ENCODE peak calls at places on chromosomes 1 and 21, in ten cellular contexts. F, A, N, D, S, C, L, E, G and T are unnamed samples.
A peak's percentile ranks its signal among the peaks of the same experiment; 100 is the strongest.

GRCh38 chr1:210233216-210233494 is 559 bp downstream of the SERTAD4 start:
- DNase-seq in F (no peak), A (no peak), N (no peak), D (no peak), S (no peak), C (no peak), L (peak; percentile 27), E (no peak), G (no peak), T (no peak)

GRCh38 chr1:235648954-235649721 is 446 bp downstream of the GNG4 start:
- DNase-seq in F (no peak), A (peak; percentile 52), N (peak; percentile 68), D (peak; percentile 63), S (no peak), C (peak; percentile 36), L (peak; percentile 72), E (peak; percentile 58), G (peak; percentile 40), T (peak; percentile 20)

GRCh38 chr21:43338951-43339350 is 88.0 kb downstream of the SIK1 start:
- DNase-seq in F (no peak), A (no peak), N (no peak), D (peak; percentile 41), S (no peak), C (no peak), L (no peak), E (no peak), G (no peak), T (no peak)

GRCh38 chr1:99277066-99277465 is 12.8 kb downstream of the PLPPR4 start:
- DNase-seq in F (no peak), A (no peak), N (no peak), D (no peak), S (no peak), C (no peak), L (no peak), E (no peak), G (no peak), T (no peak)

GRCh38 chr1:226674892-226675719 is 64.0 kb downstream of the ITPKB start:
- DNase-seq in F (no peak), A (no peak), N (no peak), D (no peak), S (no peak), C (peak; percentile 68), L (peak; percentile 36), E (peak; percentile 25), G (no peak), T (peak; percentile 93)

GRCh38 chr21:28459193-28459592 is 533.5 kb downstream of the LTN1 start:
- DNase-seq in F (no peak), A (no peak), N (no peak), D (no peak), S (no peak), C (no peak), L (no peak), E (peak; percentile 42), G (no peak), T (no peak)

GRCh38 chr1:42157667-42158066 is 4.5 kb downstream of the GUCA2B start:
- DNase-seq in F (no peak), A (no peak), N (no peak), D (no peak), S (no peak), C (no peak), L (no peak), E (no peak), G (no peak), T (no peak)

GRCh38 chr1:234927312-234927967 is 201.2 kb downstream of the TOMM20 start:
- DNase-seq in F (no peak), A (no peak), N (no peak), D (no peak), S (no peak), C (no peak), L (no peak), E (no peak), G (no peak), T (no peak)

GRCh38 chr21:33206771-33207290 is 22.9 kb upstream of the IFNAR2 start:
- DNase-seq in F (no peak), A (no peak), N (no peak), D (no peak), S (no peak), C (no peak), L (no peak), E (no peak), G (no peak), T (no peak)

GRCh38 chr1:33269621-33270020 is 13.3 kb downstream of the ZNF362 start:
- DNase-seq in F (no peak), A (no peak), N (no peak), D (no peak), S (no peak), C (no peak), L (no peak), E (no peak), G (no peak), T (no peak)

GRCh38 chr1:233172201-233172600 is 123.3 kb downstream of the PCNX2 start:
- DNase-seq in F (no peak), A (no peak), N (peak; percentile 29), D (peak; percentile 72), S (no peak), C (no peak), L (no peak), E (peak; percentile 67), G (no peak), T (no peak)

GRCh38 chr1:56050911-56051310 is 528.5 kb downstream of the PLPP3 start:
- DNase-seq in F (no peak), A (no peak), N (peak; percentile 51), D (no peak), S (no peak), C (no peak), L (no peak), E (no peak), G (no peak), T (no peak)
- TF ChIP-seq CTCF in F (no peak), A (no peak), N (no peak), D (no peak), S (no peak), C (no peak), L (no peak), E (no peak), G (no peak), T (no peak)

GRCh38 chr1:156095906-156096508 is 13.7 kb upstream of the MEX3A start:
- DNase-seq in F (no peak), A (peak; percentile 55), N (no peak), D (no peak), S (no peak), C (no peak), L (no peak), E (no peak), G (peak; percentile 52), T (no peak)
- TF ChIP-seq CTCF in F (no peak), A (peak; percentile 36), N (no peak), D (no peak), S (no peak), C (no peak), L (no peak), E (no peak), G (no peak), T (no peak)

DNA sequence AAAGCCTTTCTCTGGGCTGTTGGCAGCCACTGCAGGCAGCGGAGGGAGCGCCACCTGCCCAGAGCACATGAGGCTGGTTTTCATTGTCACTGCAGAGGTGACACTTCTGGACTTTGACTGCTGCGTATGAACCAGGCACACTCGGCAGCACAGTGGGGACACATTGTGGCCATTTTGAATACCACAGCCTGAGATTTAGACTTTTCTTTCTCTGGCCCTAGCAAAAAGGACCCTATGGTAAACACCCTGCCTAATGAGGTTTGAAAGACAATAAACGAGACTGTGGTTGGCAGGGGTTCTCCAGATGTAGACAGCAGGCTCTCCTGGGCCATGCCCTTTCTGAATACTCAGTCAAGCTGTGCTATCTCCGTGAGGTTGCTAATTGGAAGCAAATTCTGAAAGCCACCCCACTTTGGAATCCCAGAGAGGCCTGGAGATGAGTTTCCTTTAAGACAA is 12.0 kb upstream of the KCNE2 start:
- DNase-seq in F (no peak), A (no peak), N (peak; percentile 26), D (peak; percentile 42), S (peak; percentile 66), C (peak; percentile 6), L (peak; percentile 68), E (peak; percentile 41), G (no peak), T (no peak)
- TF ChIP-seq CTCF in F (peak; percentile 55), A (peak; percentile 55), N (peak; percentile 62), D (peak; percentile 57), S (peak; percentile 82), C (no peak), L (peak; percentile 28), E (peak; percentile 66), G (peak; percentile 60), T (no peak)

GRCh38 chr1:66360285-66360724 is 173.6 kb upstream of the SGIP1 start:
- DNase-seq in F (no peak), A (no peak), N (no peak), D (no peak), S (no peak), C (no peak), L (no peak), E (no peak), G (no peak), T (no peak)
- TF ChIP-seq CTCF in F (no peak), A (peak; percentile 10), N (no peak), D (no peak), S (peak; percentile 5), C (no peak), L (no peak), E (no peak), G (no peak), T (peak; percentile 21)

DNA sequence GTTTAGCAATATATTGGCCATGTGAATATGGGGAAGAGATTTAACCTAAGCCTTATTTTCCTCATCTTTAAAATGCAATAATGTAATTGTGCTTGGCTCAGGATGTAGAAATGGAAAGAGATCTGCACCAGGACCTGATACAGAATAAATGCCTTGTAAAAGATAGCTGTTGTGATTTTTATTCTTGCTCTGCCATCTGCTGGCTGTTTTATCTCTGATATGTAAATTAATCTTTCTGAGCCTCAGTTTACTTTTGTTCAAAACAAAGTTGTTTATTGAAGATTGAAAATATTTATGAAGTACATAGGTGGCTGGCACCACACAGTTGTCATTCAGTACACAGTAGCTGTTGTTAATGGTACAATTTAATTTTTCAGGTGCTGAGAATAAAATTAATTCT is 21.9 kb downstream of the ZYG11B start:
- DNase-seq in F (no peak), A (no peak), N (no peak), D (peak; percentile 20), S (no peak), C (no peak), L (no peak), E (peak; percentile 13), G (no peak), T (no peak)
- TF ChIP-seq CTCF in F (no peak), A (peak; percentile 32), N (peak; percentile 19), D (no peak), S (peak; percentile 25), C (no peak), L (no peak), E (peak; percentile 2), G (peak; percentile 46), T (no peak)

GRCh38 chr1:89599332-89599630 is 33.6 kb upstream of the LRRC8C start:
- DNase-seq in F (no peak), A (no peak), N (no peak), D (no peak), S (no peak), C (no peak), L (no peak), E (no peak), G (no peak), T (no peak)
- TF ChIP-seq CTCF in F (no peak), A (no peak), N (no peak), D (no peak), S (no peak), C (peak; percentile 39), L (no peak), E (no peak), G (peak; percentile 35), T (peak; percentile 51)

DNA sequence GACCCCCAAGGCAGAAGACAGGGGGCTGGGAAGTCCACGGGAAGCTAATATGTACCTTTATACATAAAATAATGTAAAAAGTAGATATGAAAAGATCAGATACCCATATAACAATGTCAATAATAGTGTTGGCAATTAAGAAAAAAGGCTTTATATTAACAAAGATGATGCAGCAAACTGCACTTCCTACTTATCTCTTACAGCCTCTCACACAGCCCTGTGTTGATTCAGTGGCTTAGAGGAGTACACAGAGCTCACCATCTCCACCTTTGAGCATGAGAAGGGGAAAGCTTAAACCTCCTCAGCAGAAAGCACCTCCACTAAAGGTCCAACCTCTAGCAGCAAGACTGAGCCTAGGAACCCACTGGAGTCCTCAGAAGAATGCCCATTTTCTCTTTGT is 7.2 kb upstream of the VSIG8 start:
- DNase-seq in F (no peak), A (no peak), N (no peak), D (no peak), S (no peak), C (no peak), L (no peak), E (no peak), G (no peak), T (no peak)
- TF ChIP-seq CTCF in F (no peak), A (no peak), N (no peak), D (no peak), S (no peak), C (no peak), L (no peak), E (no peak), G (no peak), T (no peak)